ENCODE peak calls at places on chromosome 15, in ten cellular contexts. W is lower lobe of right lung; Q is heart left ventricle; T is EL; F is midbrain; D is activated CD8-positive, alpha-beta memory T cell treated with anti-CD3 and anti-CD28 coated beads for 4 hours; Z is NCI-H1436; H is NCI-H1105 treated with DMSO at 0.1 percent for 48 hours; E is NCI-H748 treated with DMSO at 0.1 percent for 48 hours; I is ovary. S is an unnamed sample.

GRCh38 chr15:92653836-92654524 is 1.6 kb downstream of the FAM174B start:
- DNase-seq in D (no peak), W (no peak), Z (no peak), E (peak), Q (no peak), H (peak), T (no peak), F (no peak), I (no peak), S (no peak)

GRCh38 chr15:82228750-82229149 is 33.8 kb downstream of the EFL1 start:
- DNase-seq in W (no peak), E (no peak), F (no peak), I (no peak), D (no peak), Z (no peak), H (no peak), Q (no peak), T (peak), S (no peak)

GRCh38 chr15:34297059-34297458 is 40.5 kb downstream of the SLC12A6 start:
- DNase-seq in H (no peak), Q (no peak), D (no peak), T (no peak), I (no peak), F (no peak), E (no peak), W (no peak), Z (no peak), S (no peak)

GRCh38 chr15:70493787-70494514 is 269.4 kb downstream of the UACA start:
- DNase-seq in F (no peak), Z (no peak), D (no peak), W (no peak), T (peak), I (no peak), H (no peak), Q (no peak), E (no peak), S (peak)

GRCh38 chr15:25727867-25728600 is 135.1 kb downstream of the ATP10A start:
- DNase-seq in I (no peak), H (no peak), T (no peak), Z (no peak), D (no peak), Q (no peak), F (no peak), W (no peak), E (no peak), S (no peak)

GRCh38 chr15:74653426-74654082 is 37.9 kb downstream of the CLK3 start:
- DNase-seq in T (peak), Z (no peak), I (no peak), F (no peak), E (no peak), Q (peak), W (no peak), H (no peak), D (no peak), S (no peak)

GRCh38 chr15:59420108-59420507 is 17.9 kb upstream of the FAM81A start:
- DNase-seq in D (no peak), I (no peak), W (no peak), Q (no peak), E (no peak), T (no peak), H (no peak), Z (no peak), F (no peak), S (no peak)

GRCh38 chr15:46146915-46147314 is 512.1 kb downstream of the SQOR start:
- DNase-seq in D (no peak), T (no peak), Z (no peak), I (no peak), Q (no peak), E (no peak), H (no peak), W (no peak), F (no peak), S (no peak)